ENCODE peak calls at places on chromosomes 4 and X, in six cellular contexts. V, J, U, M, B and D are unnamed samples.

GRCh38 chr4:174084542-174084941 is 198.9 kb downstream of the FBXO8 start:
- DNase-seq in V (no peak), J (no peak), U (peak), M (no peak), B (no peak), D (peak)

GRCh38 chrX:44765556-44765955 is 78.3 kb upstream of the DUSP21 start:
- DNase-seq in V (no peak), J (peak), U (no peak), M (no peak), B (no peak), D (peak)

GRCh38 chr4:37568494-37568893 is 117.7 kb downstream of the RELL1 start:
- DNase-seq in V (no peak), J (no peak), U (no peak), M (no peak), B (no peak), D (no peak)

GRCh38 chr4:168831919-168832745 is 177.9 kb downstream of the CBR4 start:
- DNase-seq in V (no peak), J (peak), U (peak), M (peak), B (peak), D (peak)

GRCh38 chrX:20523626-20524312 is 257.1 kb upstream of the RPS6KA3 start:
- DNase-seq in V (no peak), J (no peak), U (no peak), M (no peak), B (no peak), D (no peak)

GRCh38 chrX:99091459-99091858 is 1318.6 kb downstream of the PCDH19 start:
- DNase-seq in V (no peak), J (no peak), U (no peak), M (no peak), B (no peak), D (no peak)

GRCh38 chrX:120022763-120023162 is 54.7 kb downstream of the RHOXF2B start:
- DNase-seq in V (no peak), J (no peak), U (no peak), M (no peak), B (no peak), D (no peak)

GRCh38 chrX:53281321-53281822 is at the start of gene IQSEC2:
- DNase-seq in V (peak), J (peak), U (peak), M (peak), B (peak), D (peak)

GRCh38 chrX:38192007-38192625 is 28.6 kb downstream of the SRPX start:
- DNase-seq in V (no peak), J (peak), U (peak), M (peak), B (peak), D (no peak)

GRCh38 chr4:80370635-80371034 is 35.1 kb downstream of the CFAP299 start:
- DNase-seq in V (no peak), J (no peak), U (no peak), M (no peak), B (no peak), D (no peak)
- H3K4me3 ChIP-seq in V (no peak), J (no peak), U (no peak), M (no peak), B (no peak), D (no peak)

DNA sequence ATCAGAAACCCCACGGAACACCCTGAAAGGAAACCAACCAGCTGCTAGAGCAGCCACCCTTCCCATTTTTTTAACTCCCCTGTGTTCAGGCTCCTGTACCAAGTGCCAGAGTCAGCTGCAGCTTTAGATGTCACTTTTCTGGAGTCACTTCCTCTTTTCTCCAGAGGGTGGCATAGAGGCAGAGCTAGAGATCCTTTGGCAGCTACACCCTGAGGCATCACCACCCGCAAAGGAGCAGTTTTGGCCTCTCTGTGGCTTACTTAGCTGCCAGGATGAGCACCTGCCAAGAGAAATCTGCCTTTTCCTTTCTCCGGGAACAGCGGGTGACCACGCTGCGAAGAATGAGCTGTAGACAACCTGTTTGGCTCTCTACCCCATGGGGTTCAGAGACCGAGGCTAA is 58.0 kb upstream of the CHRDL1 start:
- DNase-seq in V (no peak), J (peak), U (peak), M (no peak), B (peak), D (peak)
- TF ChIP-seq CTCF in V (peak), J (peak), U (peak), M (no peak), B (peak), D (peak)

GRCh38 chr4:946103-946450 is 13.8 kb downstream of the TMEM175 start:
- DNase-seq in V (no peak), J (no peak), U (no peak), M (no peak), B (no peak), D (no peak)
- H3K4me3 ChIP-seq in V (no peak), J (no peak), U (no peak), M (no peak), B (peak), D (no peak)

GRCh38 chr4:67668315-67668714 is 32.6 kb downstream of the UBA6 start:
- DNase-seq in V (no peak), J (no peak), U (no peak), M (no peak), B (no peak), D (no peak)
- TF ChIP-seq CTCF in V (no peak), J (no peak), U (no peak), M (no peak), B (no peak), D (no peak)

GRCh38 chr4:69095301-69095731 is 958 bp upstream of the UGT2B7 start:
- DNase-seq in V (no peak), J (no peak), U (peak), M (no peak), B (no peak), D (peak)
- H3K4me3 ChIP-seq in V (no peak), J (no peak), U (no peak), M (no peak), B (no peak), D (no peak)

DNA sequence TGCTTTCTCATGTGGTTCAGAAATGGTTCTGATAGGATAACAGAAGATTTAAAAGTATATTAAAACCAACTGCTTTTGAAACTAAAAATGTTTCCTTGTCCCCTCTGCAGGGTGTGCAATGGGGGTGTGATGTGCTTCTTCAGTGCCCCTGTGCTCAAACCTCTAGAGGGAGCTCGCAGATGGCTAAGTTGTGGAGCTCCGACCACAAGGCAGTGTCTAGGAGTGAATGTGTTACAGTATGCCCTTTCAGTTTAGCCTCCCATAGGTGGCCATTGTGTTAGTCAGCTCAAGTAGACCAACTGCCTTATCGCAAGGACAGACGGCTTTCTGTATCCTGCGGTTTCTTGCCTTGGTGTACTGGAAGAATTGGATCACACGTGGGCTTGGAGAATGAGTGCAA is 130.5 kb downstream of the TENT5D start:
- DNase-seq in V (no peak), J (no peak), U (no peak), M (no peak), B (peak), D (no peak)
- TF ChIP-seq CTCF in V (no peak), J (no peak), U (no peak), M (peak), B (no peak), D (no peak)

GRCh38 chr4:16231570-16232252 is 5.4 kb upstream of the TAPT1 start:
- DNase-seq in V (no peak), J (no peak), U (no peak), M (no peak), B (no peak), D (peak)
- H3K4me3 ChIP-seq in V (no peak), J (no peak), U (no peak), M (no peak), B (no peak), D (peak)

GRCh38 chr4:27770895-27771294 is 910.3 kb downstream of the STIM2 start:
- DNase-seq in V (no peak), J (no peak), U (no peak), M (no peak), B (no peak), D (no peak)

GRCh38 chr4:27779827-27780226 is 919.2 kb downstream of the STIM2 start:
- DNase-seq in V (no peak), J (no peak), U (no peak), M (no peak), B (peak), D (no peak)

GRCh38 chr4:27775156-27775555 is 914.5 kb downstream of the STIM2 start:
- DNase-seq in V (no peak), J (no peak), U (no peak), M (no peak), B (no peak), D (no peak)
- TF ChIP-seq CTCF in V (no peak), J (no peak), U (no peak), M (no peak), B (no peak), D (no peak)

DNA sequence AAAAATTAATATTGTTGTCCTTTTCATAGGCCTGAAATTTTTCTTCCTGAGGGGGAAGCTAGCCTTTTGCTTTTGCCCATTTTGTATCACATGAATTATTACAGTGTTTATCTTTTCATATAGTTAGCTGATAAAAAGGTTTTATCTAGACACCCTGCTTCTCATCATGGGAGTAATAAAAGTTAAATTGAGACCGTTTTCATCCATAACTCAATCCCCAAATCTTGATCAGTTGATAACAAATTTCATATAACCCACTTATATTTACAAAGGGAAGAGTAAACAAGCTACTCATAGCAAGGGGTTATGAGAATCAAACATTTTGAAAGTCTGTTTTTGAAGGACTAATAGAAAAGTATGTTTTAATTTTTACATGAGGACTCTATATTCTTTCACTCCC is 23.5 kb upstream of the DCX start:
- DNase-seq in V (no peak), J (no peak), U (no peak), M (no peak), B (no peak), D (no peak)
- H3K4me3 ChIP-seq in V (no peak), J (no peak), U (no peak), M (no peak), B (no peak), D (no peak)

DNA sequence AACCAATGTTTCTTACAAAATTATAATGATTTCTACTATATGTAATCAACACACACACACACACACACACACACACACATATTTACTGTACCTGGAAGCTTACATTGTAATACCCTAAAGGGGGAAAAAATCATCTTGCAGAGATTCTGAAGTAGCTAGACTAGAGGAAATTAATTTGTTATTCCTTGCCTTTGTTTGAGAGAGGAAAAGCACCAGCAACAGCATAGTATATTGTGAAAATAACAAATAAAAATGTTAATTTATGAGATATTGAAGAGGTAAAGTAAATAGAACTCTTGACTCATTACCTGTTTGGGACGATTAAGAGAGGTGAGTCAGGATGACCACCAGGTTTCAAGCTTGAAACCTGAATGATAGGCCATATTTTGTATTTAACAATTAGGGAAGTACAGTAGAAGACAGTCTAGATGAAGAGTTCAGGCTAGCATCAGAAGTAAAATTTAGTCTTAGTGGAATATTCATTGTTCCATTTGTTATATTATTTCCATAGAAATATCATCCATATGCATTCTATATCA is 873.4 kb upstream of the PCDH10 start:
- DNase-seq in V (no peak), J (no peak), U (no peak), M (no peak), B (no peak), D (no peak)
- TF ChIP-seq CTCF in V (no peak), J (no peak), U (no peak), M (no peak), B (no peak), D (no peak)